ENCODE peak calls at places on chromosomes 12 and 14, in nine cellular contexts. H, I, X, S, W, M, L, D and Q are unnamed samples.

GRCh38 chr12:124565071-124565491 is 2.3 kb downstream of the NCOR2 start:
- DNase-seq in H (no peak), I (no peak), X (no peak), S (no peak), W (no peak), M (no peak), L (no peak), D (no peak), Q (no peak)

GRCh38 chr14:104881369-104881979 is 16.4 kb downstream of the CEP170B start:
- DNase-seq in H (no peak), I (no peak), X (no peak), S (no peak), W (no peak), M (no peak), L (no peak), D (no peak), Q (no peak)

GRCh38 chr12:56151672-56152131 is 685 bp upstream of the MYL6B start:
- DNase-seq in H (peak), I (no peak), X (peak), S (peak), W (peak), M (peak), L (peak), D (peak), Q (no peak)

GRCh38 chr12:131912526-131913274 is 16.4 kb upstream of the PUS1 start:
- DNase-seq in H (peak), I (peak), X (peak), S (peak), W (peak), M (no peak), L (peak), D (peak), Q (no peak)

GRCh38 chr12:128976120-128976519 is 122.8 kb downstream of the GLT1D1 start:
- DNase-seq in H (peak), I (no peak), X (no peak), S (no peak), W (no peak), M (no peak), L (no peak), D (no peak), Q (no peak)

GRCh38 chr14:71228711-71229110 is 321.5 kb downstream of the PCNX1 start:
- DNase-seq in H (no peak), I (no peak), X (no peak), S (no peak), W (no peak), M (peak), L (no peak), D (no peak), Q (no peak)

GRCh38 chr12:109716512-109717389 is 3.1 kb downstream of the FAM222A start:
- DNase-seq in H (peak), I (no peak), X (peak), S (no peak), W (no peak), M (peak), L (no peak), D (peak), Q (peak)

GRCh38 chr14:32225378-32225920 is 22.4 kb upstream of the RNU6-8 start:
- DNase-seq in H (no peak), I (no peak), X (no peak), S (no peak), W (no peak), M (no peak), L (no peak), D (no peak), Q (no peak)

GRCh38 chr14:36306836-36307235 is 13.6 kb downstream of the MBIP start:
- DNase-seq in H (no peak), I (no peak), X (no peak), S (no peak), W (no peak), M (no peak), L (no peak), D (no peak), Q (no peak)

GRCh38 chr12:68446379-68446778 is 114.2 kb upstream of the MDM1 start:
- DNase-seq in H (no peak), I (no peak), X (no peak), S (no peak), W (no peak), M (no peak), L (no peak), D (no peak), Q (no peak)

GRCh38 chr12:68449196-68449595 is 117.0 kb upstream of the MDM1 start:
- DNase-seq in H (no peak), I (no peak), X (no peak), S (no peak), W (no peak), M (no peak), L (no peak), D (no peak), Q (no peak)

GRCh38 chr12:68446896-68447806 is 115.0 kb upstream of the MDM1 start:
- DNase-seq in H (no peak), I (no peak), X (no peak), S (no peak), W (no peak), M (no peak), L (no peak), D (no peak), Q (no peak)

GRCh38 chr12:68445836-68446235 is 113.7 kb upstream of the MDM1 start:
- DNase-seq in H (no peak), I (no peak), X (no peak), S (no peak), W (no peak), M (no peak), L (no peak), D (no peak), Q (no peak)

DNA sequence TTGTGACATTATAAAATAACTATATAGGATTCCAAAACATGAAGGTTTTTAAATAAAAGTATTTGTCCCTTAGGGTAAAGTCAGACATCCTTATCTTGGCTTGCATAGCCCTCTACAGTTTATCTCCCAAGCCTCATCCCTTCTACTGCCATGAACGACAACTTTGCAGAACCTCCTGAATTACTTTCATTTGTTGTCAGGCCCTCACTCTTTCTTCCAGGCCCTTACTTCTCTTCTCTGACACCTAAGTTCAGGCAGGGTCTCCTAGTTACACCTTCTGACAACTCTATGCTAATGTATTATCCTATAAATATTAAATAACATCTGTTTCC is 115.6 kb upstream of the MDM1 start:
- DNase-seq in H (no peak), I (no peak), X (no peak), S (no peak), W (no peak), M (no peak), L (no peak), D (no peak), Q (no peak)
- H3K4me3 ChIP-seq in H (no peak), I (no peak), X (no peak), S (no peak), W (no peak), M (no peak), L (no peak), D (no peak), Q (no peak)

DNA sequence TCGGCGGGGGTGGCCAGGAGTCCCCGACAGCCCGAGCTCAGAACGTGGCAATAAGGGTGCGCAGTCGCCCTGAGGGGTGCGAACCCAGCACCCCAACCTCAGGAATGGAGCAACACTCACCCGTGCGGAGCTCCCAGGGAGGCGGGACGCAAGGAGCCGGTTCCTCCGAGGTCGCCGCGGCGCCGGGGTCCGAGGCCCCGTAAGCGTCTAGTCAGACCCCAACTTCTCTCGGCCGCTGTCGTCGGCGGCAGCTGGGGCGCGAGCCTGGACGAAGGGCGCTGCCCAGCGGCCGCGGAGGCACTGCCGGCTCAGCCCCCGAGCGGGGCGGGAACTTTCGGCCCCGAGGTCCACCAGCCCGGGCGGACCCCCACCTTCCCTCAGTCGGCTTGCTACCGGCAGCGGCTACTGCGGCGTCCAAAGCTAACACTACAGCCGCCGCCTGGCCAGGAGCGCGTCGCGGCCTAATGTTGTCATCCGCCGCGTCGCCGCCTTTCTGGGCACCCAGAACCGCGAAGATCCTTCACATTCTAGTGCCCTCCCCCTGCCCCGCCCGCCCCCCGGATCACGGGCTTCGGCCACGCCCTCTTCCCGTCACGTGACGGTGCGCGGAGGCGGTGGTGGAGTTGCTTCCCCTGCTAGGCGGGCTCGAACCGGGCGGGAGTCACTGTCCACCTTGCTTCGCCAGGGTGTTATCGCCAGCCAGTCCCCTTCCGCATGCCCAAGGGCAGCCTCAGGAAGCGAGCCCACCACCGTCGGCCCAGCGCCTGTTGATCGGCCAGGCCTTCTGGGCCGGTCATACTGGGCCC is at the start of gene OSBPL8:
- DNase-seq in H (peak), I (peak), X (peak), S (peak), W (peak), M (peak), L (peak), D (peak), Q (peak)
- TF ChIP-seq POLR2A in H (peak), I (peak), X (peak), S (no peak), W (peak), M (no peak), L (peak), D (peak), Q (peak)

DNA sequence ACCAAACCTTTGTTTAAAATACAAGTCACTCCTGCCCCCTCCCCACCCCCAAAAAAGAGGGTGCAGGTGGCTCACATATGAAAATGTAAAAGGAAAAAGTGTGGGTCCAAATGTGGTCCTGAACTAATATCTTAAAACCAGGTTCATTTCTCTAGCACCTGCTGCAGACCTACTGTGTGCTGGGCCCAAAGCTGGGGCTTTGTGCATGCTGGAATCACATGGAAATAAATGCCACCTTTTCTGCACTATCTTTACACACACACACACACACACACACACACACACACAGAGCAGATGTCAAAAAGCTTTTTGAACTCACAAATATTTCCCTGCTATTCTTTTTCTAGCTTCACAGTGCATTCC is 3.2 kb upstream of the BCL11B start:
- DNase-seq in H (no peak), I (no peak), X (no peak), S (no peak), W (no peak), M (no peak), L (no peak), D (no peak), Q (no peak)
- H3K4me3 ChIP-seq in H (no peak), I (no peak), X (no peak), S (no peak), W (peak), M (no peak), L (no peak), D (no peak), Q (no peak)

DNA sequence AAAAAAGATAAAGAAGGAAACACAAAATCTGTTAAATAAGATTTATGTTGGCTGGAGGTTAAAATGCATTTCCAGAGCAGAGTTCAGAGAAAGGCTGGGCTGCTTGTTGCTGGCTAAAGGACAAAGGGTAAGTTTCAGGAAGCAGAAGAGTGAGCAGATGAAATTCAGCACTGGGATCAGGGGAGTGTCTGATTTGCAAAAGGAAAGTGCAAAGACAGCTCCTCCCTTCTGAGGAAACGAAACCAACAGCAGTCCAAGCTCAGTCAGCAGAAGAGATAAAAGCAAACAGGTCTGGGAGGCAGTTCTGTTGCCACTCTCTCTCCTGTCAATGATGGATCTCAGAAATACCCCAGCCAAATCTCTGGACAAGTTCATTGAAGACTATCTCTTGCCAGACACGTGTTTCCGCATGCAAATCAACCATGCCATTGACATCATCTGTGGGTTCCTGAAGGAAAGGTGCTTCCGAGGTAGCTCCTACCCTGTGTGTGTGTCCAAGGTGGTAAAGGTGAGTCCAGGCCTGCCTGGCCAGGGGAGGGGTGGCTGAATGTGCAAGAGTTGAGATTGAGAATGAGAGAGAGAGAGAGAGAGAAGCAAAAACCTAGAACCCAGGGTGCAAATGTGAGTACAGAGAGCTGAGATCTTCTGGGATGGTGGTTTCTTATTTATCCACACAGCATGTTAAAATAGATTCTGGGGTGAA is at the start of gene OAS1:
- DNase-seq in H (peak), I (peak), X (no peak), S (peak), W (peak), M (no peak), L (no peak), D (peak), Q (peak)
- TF ChIP-seq POLR2A in H (peak), I (peak), X (peak), S (no peak), W (no peak), M (no peak), L (no peak), D (peak), Q (no peak)

DNA sequence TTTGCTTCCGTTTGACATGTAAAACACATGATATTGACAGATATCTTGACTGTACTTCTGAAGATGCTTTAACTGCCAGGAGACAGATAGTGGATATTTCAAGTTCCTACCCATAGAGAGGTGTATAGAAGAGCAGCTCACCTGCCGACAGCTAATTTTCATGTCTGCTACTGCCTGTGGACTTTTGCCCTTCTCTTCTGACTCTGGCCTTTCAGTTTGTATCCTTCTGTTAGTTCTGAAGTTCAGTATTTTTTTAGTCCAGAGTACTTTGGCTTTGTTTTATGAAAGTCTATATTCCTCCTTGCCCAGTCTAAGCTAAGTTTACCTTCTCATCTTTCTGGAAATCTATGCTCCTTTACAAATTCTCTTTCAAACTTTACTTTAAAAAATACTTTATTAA is 30.8 kb upstream of the STK38L start:
- DNase-seq in H (no peak), I (no peak), X (no peak), S (no peak), W (no peak), M (no peak), L (no peak), D (no peak), Q (no peak)
- H3K4me3 ChIP-seq in H (no peak), I (no peak), X (no peak), S (no peak), W (no peak), M (no peak), L (no peak), D (no peak), Q (no peak)

DNA sequence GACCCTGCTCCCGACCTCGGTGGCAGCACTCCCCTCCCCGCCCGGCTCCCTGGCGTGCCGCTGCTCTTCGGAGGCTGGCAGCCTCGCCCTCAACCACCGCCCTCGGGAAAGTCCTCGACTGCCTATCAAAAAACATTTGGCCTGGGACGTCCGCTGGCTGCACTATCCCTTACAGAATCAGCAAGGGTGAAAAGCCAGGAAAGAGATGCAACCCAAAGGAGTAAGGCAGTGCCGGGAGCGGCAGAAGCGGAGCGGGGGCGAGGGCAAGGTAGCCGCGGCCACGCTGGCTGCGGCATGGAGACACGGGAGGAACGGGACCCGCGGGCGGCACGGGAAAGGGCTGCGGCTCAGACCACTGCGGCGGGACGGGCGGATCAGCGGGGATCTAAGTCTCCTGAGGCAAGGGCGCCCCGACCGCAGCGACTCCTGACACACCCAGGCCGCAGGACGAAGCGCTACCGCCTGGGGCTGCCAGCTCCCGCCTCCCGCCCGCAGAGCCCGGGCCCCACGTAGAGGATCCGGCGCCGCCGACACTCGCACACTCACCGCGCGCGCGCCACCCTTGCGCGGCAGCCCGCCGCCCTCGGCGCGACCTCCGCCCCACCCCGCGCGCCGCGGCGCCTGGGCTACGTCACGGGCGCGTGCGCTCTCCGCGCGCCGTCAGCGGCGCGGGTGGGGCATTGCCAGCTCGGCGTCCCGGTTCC is at the start of the genes BBOF1 and ENTPD5:
- DNase-seq in H (peak), I (peak), X (peak), S (peak), W (peak), M (peak), L (peak), D (peak), Q (peak)
- TF ChIP-seq POLR2A in H (peak), I (peak), X (peak), S (no peak), W (peak), M (no peak), L (peak), D (peak), Q (peak)

GRCh38 chr14:23183076-23183475 is 384 bp downstream of the SLC7A8 start:
- DNase-seq in H (no peak), I (peak), X (no peak), S (no peak), W (no peak), M (no peak), L (no peak), D (no peak), Q (no peak)

GRCh38 chr14:23182372-23183014 is 967 bp downstream of the SLC7A8 start:
- DNase-seq in H (peak), I (peak), X (peak), S (peak), W (no peak), M (peak), L (peak), D (peak), Q (peak)

GRCh38 chr14:23183479-23183878 is at the start of gene SLC7A8:
- DNase-seq in H (peak), I (peak), X (peak), S (peak), W (no peak), M (peak), L (peak), D (peak), Q (peak)

GRCh38 chr14:23181453-23181852 is 2.0 kb downstream of the SLC7A8 start:
- DNase-seq in H (no peak), I (no peak), X (no peak), S (no peak), W (no peak), M (no peak), L (no peak), D (peak), Q (no peak)

DNA sequence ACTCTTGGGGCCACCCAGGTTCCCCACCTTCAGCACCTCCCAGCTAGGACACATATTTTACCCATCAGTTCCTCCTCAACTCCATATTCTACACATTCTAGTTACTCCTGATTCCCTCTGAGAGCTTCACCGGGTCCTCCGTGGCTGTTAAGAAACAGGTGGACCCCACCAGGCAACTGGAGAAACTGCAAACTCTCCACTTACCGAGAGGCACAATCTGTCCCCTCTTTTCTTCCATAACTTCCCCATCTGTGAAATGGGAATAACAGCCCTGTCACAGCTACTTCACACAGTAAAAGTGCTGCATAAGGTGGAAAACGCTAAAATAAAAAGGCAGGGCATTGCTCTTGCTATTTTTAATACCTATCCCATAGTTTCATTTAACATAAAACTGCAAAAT is 1.5 kb downstream of the SLC7A8 start:
- DNase-seq in H (no peak), I (no peak), X (no peak), S (no peak), W (no peak), M (no peak), L (no peak), D (no peak), Q (no peak)
- H3K4me3 ChIP-seq in H (peak), I (no peak), X (peak), S (peak), W (no peak), M (no peak), L (no peak), D (peak), Q (peak)